ENCODE peak calls at places on chromosomes 12 and 14, in eight cellular contexts. E, H, Z, T, G, A, S and R are unnamed samples.

GRCh38 chr12:105910030-105910429 is 228.7 kb downstream of the NUAK1 start:
- DNase-seq in G (no peak), H (no peak), A (no peak), Z (no peak), E (no peak), S (no peak), T (no peak), R (no peak)

GRCh38 chr12:45130881-45131281 is 80.0 kb upstream of the DBX2 start:
- DNase-seq in G (peak), T (peak), A (no peak), S (peak), Z (no peak), E (peak), H (peak), R (peak)

GRCh38 chr12:123150804-123151678 is at the start of gene PITPNM2:
- DNase-seq in A (peak), S (peak), H (peak), Z (no peak), E (peak), T (no peak), G (peak), R (peak)

GRCh38 chr14:106509795-106510194 is 983.4 kb downstream of the TMEM121 start:
- DNase-seq in S (no peak), E (no peak), H (no peak), T (no peak), Z (no peak), G (no peak), A (no peak), R (no peak)

GRCh38 chr12:43776498-43776897 is 17.7 kb downstream of the IRAK4 start:
- DNase-seq in S (peak), H (no peak), T (no peak), E (no peak), G (no peak), Z (no peak), A (no peak), R (peak)

GRCh38 chr14:71139058-71139946 is 232.0 kb downstream of the PCNX1 start:
- DNase-seq in E (peak), Z (no peak), A (peak), H (peak), T (no peak), G (peak), S (peak), R (peak)

GRCh38 chr12:51383281-51383905 is 7.8 kb downstream of the GALNT6 start:
- DNase-seq in H (no peak), T (no peak), S (no peak), G (no peak), Z (no peak), E (no peak), A (no peak), R (no peak)

GRCh38 chr14:59510001-59510400 is 25.7 kb downstream of the JKAMP start:
- DNase-seq in H (no peak), A (no peak), T (no peak), Z (no peak), E (no peak), G (no peak), S (no peak), R (no peak)

GRCh38 chr12:119181202-119181601 is 2.5 kb downstream of the HSPB8 start:
- DNase-seq in S (no peak), A (no peak), T (no peak), G (no peak), E (no peak), Z (no peak), H (no peak), R (no peak)

GRCh38 chr12:122411537-122411936 is 10.9 kb downstream of the CLIP1 start:
- DNase-seq in Z (no peak), A (no peak), G (no peak), S (no peak), T (no peak), E (no peak), H (no peak), R (no peak)

GRCh38 chr14:47438650-47439140 is 236.7 kb downstream of the MDGA2 start:
- DNase-seq in S (no peak), A (no peak), G (no peak), H (no peak), Z (no peak), T (no peak), E (no peak), R (no peak)

GRCh38 chr12:43332977-43333649 is 218.9 kb downstream of the ADAMTS20 start:
- DNase-seq in H (no peak), G (no peak), A (no peak), S (peak), E (no peak), T (no peak), Z (no peak), R (no peak)

GRCh38 chr14:99578541-99579044 is 25.4 kb downstream of the CCDC85C start:
- DNase-seq in G (no peak), Z (no peak), A (no peak), T (no peak), S (peak), H (peak), E (peak), R (no peak)

GRCh38 chr14:105336477-105337287 is 22.1 kb downstream of the PACS2 start:
- DNase-seq in S (no peak), G (no peak), H (no peak), A (no peak), T (no peak), Z (no peak), E (no peak), R (no peak)

GRCh38 chr12:6639151-6639773 is 3.5 kb upstream of the LPAR5 start:
- DNase-seq in H (no peak), Z (no peak), A (no peak), S (no peak), G (no peak), E (no peak), T (no peak), R (no peak)

GRCh38 chr14:102878970-102879460 is 43.4 kb upstream of the AMN start:
- DNase-seq in E (no peak), A (no peak), G (no peak), Z (no peak), T (no peak), H (no peak), S (no peak), R (peak)

GRCh38 chr14:77099425-77100167 is 1.5 kb downstream of the CIPC start:
- DNase-seq in S (peak), A (no peak), G (no peak), E (peak), Z (no peak), H (peak), T (peak), R (peak)

DNA sequence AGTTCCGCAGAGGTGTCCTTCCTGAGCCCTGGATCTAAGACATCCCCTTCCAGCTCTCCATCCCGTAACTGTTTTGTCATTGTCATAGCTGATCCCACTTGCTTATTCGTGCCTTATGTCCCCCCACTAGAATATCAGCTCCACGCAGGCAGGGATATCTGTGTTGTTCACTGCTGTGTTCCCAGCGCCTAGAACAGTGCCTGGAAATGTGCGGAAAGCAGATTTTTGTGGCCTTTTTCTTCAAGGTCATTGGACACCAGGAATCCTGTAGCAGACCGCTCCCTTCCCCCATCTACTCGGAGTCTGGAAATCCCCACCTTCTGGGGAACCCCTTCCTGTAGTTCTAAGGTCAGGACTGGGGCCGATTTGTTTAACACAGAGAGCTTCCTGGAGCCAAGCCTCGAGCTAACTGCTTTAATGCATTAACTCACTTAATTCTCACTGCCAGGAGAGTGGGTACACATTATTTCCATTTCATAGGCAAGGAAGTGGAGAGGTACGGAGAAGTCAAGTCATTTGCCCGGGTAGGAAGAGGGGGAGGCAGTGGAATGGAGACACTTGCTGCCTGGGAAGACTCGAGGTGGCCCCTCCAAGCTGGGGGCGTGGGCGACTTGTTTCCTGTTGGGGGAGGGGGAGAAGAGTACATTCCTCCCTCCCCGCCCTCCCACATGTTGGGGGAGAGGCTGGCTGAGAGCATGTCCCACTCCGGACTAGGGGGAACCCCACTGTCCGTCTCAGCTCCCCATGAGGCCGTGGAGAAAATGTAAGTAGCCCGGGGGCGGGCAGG is 1.2 kb upstream of the SH2B3 start:
- DNase-seq in T (no peak), A (no peak), S (no peak), Z (no peak), H (no peak), G (no peak), E (peak), R (no peak)
- H3K4me3 ChIP-seq in T (peak), A (peak), S (peak), Z (no peak), H (peak), G (peak), E (no peak), R (peak)

GRCh38 chr12:18522806-18523205 is 215.0 kb downstream of the PLCZ1 start:
- DNase-seq in G (no peak), S (no peak), Z (no peak), T (no peak), E (no peak), A (no peak), H (no peak), R (no peak)

DNA sequence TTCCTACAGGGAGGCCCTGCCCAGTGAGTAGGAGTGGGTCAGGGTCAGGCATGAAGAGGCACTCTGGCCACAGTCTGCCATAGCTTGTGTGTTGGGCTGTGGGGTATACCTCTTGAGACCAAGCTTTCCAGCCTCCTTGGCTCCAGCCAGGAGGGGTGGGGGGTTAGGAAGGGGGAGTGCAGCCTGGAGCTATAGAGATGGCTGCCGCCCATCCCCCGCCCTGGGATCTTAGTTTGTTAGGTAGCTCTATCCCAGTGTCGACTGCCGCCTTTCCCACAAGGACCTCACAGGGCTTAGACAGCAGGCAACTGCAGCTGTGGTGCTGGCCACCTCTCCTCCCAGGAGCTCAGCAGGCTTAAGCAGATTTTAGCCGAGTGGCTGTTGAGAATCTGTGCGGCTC is 216.4 kb downstream of the PLCZ1 start:
- DNase-seq in S (no peak), G (no peak), E (no peak), Z (no peak), T (no peak), H (no peak), A (no peak), R (no peak)
- H3K4me3 ChIP-seq in S (no peak), G (no peak), E (no peak), Z (no peak), T (no peak), H (no peak), A (no peak), R (no peak)

DNA sequence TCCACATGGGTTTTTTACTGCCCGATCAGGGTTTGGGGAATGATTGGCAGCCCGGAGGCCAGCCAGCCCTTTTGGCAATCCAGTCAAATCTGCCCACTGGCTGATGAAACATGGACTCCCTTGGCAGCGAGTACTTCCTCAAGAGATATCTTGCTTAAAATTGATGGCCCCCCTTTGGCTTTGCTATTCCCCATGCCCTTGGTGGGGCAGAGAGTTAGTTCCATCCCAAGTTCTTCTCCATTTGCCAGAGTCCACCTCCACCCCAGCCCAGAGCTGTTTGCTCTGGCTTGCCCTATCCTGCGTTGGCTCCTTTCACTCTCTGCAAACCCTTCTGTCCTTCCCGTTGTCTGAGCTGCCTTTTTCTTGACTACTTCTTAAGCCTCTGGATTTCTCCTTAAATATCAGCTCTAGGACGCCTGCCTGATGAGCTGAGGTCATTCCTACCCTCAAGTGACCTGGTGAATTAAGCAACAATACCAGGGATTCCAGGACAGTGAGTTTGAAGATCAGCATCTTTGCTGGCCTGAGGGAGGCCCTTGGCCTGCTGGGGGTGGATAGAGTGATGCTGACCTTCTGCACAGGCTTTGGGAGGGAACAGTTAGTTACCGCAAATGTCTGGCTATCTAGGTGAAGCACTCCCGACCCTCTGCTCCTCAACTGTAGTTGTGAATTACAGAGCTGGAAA is 212.0 kb downstream of the CACNA1C start:
- DNase-seq in T (peak), S (peak), H (no peak), E (peak), G (no peak), A (no peak), Z (peak), R (peak)
- H3K4me3 ChIP-seq in T (no peak), S (no peak), H (no peak), E (no peak), G (no peak), A (no peak), Z (no peak), R (peak)

GRCh38 chr12:80697270-80697887 is 10.1 kb upstream of the MYF6 start:
- DNase-seq in A (no peak), E (no peak), S (no peak), Z (no peak), G (no peak), T (no peak), H (no peak), R (no peak)

GRCh38 chr12:80698266-80698665 is 9.2 kb upstream of the MYF6 start:
- DNase-seq in A (no peak), H (no peak), Z (no peak), T (no peak), E (no peak), S (no peak), G (no peak), R (peak)

GRCh38 chr12:80700327-80700726 is 7.1 kb upstream of the MYF6 start:
- DNase-seq in S (no peak), Z (no peak), G (no peak), T (no peak), E (no peak), H (no peak), A (no peak), R (no peak)

GRCh38 chr12:80701388-80701787 is 6.0 kb upstream of the MYF6 start:
- DNase-seq in S (no peak), A (no peak), E (no peak), G (no peak), Z (no peak), T (no peak), H (no peak), R (peak)

DNA sequence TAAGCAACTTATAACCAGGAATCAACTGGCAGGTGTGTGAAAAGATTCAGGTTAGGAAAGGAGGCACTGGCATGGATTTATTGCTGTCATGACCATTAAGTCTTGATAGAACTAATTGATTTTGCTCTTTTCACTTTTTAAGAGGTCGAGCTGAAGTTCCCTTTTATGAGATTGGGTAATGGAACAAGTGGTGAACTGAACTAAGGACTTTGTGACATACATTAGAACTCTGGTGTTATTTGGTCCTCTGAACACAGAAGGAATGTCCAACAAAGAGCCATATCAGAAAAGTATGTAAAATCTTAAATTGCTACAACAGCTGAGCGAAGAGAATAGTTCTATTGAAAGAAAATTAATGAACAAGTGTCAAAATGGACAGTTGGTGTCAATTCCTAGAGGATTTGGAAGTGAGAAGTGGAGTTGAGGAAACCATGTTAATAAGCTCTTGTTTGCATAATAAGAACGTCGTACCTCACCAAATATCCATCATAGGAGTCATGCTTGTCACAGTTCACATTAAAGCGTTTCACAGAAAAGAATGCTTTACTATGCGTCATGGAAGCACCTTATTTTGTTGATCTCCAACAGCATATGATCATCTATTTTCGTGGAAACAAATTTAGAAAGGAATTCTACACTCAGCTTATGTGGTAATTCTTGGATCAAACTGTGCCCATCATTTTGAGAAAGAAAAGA is 8.4 kb upstream of the MYF6 start:
- DNase-seq in S (no peak), H (no peak), A (no peak), G (no peak), Z (no peak), E (no peak), T (no peak), R (no peak)
- H3K4me3 ChIP-seq in S (no peak), H (no peak), A (no peak), G (no peak), Z (no peak), E (no peak), T (no peak), R (no peak)

GRCh38 chr14:64766430-64767151 is 62.4 kb downstream of the PLEKHG3 start:
- DNase-seq in G (no peak), A (no peak), E (no peak), S (no peak), T (no peak), H (no peak), Z (peak), R (no peak)

GRCh38 chr14:64765740-64766302 is 61.6 kb downstream of the PLEKHG3 start:
- DNase-seq in G (no peak), Z (no peak), T (no peak), S (no peak), A (no peak), E (no peak), H (no peak), R (no peak)

GRCh38 chr14:64763089-64763782 is 59.0 kb downstream of the PLEKHG3 start:
- DNase-seq in S (no peak), Z (no peak), A (no peak), E (no peak), T (no peak), G (no peak), H (no peak), R (no peak)

GRCh38 chr14:64763801-64764511 is 59.7 kb downstream of the PLEKHG3 start:
- DNase-seq in G (no peak), T (peak), S (peak), E (peak), A (no peak), Z (peak), H (no peak), R (peak)

GRCh38 chr14:64764641-64765520 is 60.7 kb downstream of the PLEKHG3 start:
- DNase-seq in Z (peak), H (peak), A (peak), E (peak), G (peak), T (no peak), S (peak), R (peak)
- H3K4me3 ChIP-seq in Z (no peak), H (peak), A (peak), E (no peak), G (no peak), T (peak), S (peak), R (peak)

GRCh38 chr12:47757840-47758583 is 668 bp downstream of the RAPGEF3 start:
- DNase-seq in H (no peak), T (no peak), S (no peak), Z (no peak), A (peak), G (no peak), E (no peak), R (no peak)

GRCh38 chr12:47754126-47754525 is 4.6 kb downstream of the RAPGEF3 start:
- DNase-seq in H (no peak), Z (no peak), A (peak), S (no peak), E (no peak), G (no peak), T (no peak), R (no peak)

GRCh38 chr12:47757360-47757839 is 1.3 kb downstream of the RAPGEF3 start:
- DNase-seq in S (no peak), E (no peak), Z (no peak), G (no peak), T (no peak), H (no peak), A (no peak), R (no peak)

GRCh38 chr12:47754881-47755280 is 3.8 kb downstream of the RAPGEF3 start:
- DNase-seq in A (peak), H (no peak), S (no peak), T (no peak), E (peak), Z (no peak), G (no peak), R (no peak)

DNA sequence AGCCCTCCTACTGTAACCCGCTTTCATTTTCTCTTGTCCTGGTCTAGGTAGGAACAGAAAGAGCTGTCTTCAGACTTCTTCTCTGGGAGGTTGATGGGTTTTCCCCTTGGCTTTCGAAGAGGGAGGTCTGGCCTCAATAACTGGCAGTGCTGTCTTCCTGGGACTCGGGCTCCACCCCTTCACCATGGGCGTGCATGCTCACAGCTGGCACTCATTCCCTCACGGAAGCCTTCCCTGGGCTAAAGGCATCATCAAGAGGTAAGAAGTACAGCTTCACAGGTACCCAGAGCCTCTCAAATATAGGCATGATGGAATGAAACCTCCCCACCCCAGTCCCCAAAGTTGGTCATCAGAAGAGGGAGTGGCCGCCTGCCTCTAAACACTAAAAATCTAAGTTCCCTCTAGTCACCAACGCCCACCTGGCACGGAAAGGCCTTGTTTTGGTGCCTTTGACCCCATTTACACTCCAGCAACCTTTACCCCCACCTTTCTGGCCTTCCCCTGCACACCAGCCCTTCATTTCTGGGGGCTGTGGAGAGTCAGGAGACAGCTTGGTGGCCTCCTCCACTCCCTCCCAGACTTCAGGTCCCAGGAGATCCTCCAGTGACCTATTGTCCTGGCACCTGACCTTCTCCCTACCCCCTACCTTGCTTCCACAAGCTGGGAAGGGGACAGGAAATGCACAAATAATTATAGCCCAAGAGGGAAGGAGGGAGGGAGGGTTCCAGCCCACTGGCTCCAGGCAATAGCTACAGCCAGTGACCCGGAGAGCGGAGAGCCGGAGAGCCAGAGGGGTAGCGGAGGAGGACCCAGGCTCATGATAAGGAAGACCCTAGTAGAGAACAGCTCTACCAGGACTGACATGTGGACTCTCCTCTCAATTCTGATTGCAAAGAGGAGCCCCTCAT is 2.8 kb downstream of the RAPGEF3 start:
- DNase-seq in G (no peak), A (peak), E (no peak), S (no peak), H (no peak), T (no peak), Z (no peak), R (no peak)
- H3K4me3 ChIP-seq in G (no peak), A (peak), E (no peak), S (no peak), H (peak), T (no peak), Z (no peak), R (no peak)